ENCODE peak calls at places on chromosome 9, in nine cellular contexts. V is upper lobe of right lung; P is iPS-NIHi11; K is AG08396; Q is brain microvascular endothelial cell; S is activated naive CD4-positive, alpha-beta T cell treated with anti-CD3 and anti-CD28 coated beads for 36 hours; I is SJSA1; A is NCI-H526 treated with DMSO at 0.1 percent for 48 hours; R is naive thymus-derived CD8-positive, alpha-beta T cell. N is an unnamed sample.

GRCh38 chr9:114385412-114386181 is 2.2 kb downstream of the AKNA start:
- DNase-seq in V (peak), K (peak), Q (peak), P (no peak), A (no peak), S (peak), I (peak), R (peak), N (peak)

GRCh38 chr9:35749515-35750255 is 598 bp downstream of the RGP1 start:
- DNase-seq in I (peak), S (peak), P (peak), V (peak), Q (no peak), K (no peak), A (peak), R (peak), N (peak)

GRCh38 chr9:9142001-9142400 is 1342.4 kb upstream of the DMAC1 start:
- DNase-seq in P (no peak), K (no peak), R (no peak), A (peak), Q (no peak), S (no peak), I (no peak), V (no peak), N (no peak)

GRCh38 chr9:8234286-8234819 is 434.8 kb upstream of the DMAC1 start:
- DNase-seq in S (no peak), P (peak), R (no peak), V (no peak), K (no peak), Q (no peak), I (no peak), A (no peak), N (no peak)

GRCh38 chr9:72954431-72955420 is 1.9 kb upstream of the ALDH1A1 start:
- DNase-seq in V (no peak), P (no peak), R (no peak), Q (no peak), A (peak), S (no peak), I (no peak), K (no peak), N (peak)

GRCh38 chr9:121736964-121737462 is 85.6 kb downstream of the DAB2IP start:
- DNase-seq in S (no peak), K (peak), V (peak), I (no peak), P (peak), Q (no peak), A (no peak), R (no peak), N (peak)

GRCh38 chr9:136711751-136712689 is at the start of gene DIPK1B:
- DNase-seq in R (no peak), Q (no peak), A (peak), P (peak), S (no peak), V (no peak), I (no peak), K (no peak), N (no peak)

GRCh38 chr9:5838884-5839571 is 6.1 kb upstream of the ERMP1 start:
- DNase-seq in V (no peak), Q (peak), R (no peak), S (no peak), K (peak), P (peak), I (no peak), A (no peak), N (no peak)

GRCh38 chr9:138045541-138046490 is 168.2 kb downstream of the CACNA1B start:
- DNase-seq in Q (no peak), K (no peak), V (peak), A (no peak), P (peak), I (no peak), R (no peak), S (no peak), N (no peak)

GRCh38 chr9:87534957-87535356 is 37.3 kb downstream of the DAPK1 start:
- DNase-seq in R (no peak), A (no peak), Q (no peak), I (no peak), K (no peak), V (no peak), P (no peak), S (no peak), N (no peak)

GRCh38 chr9:133960568-133961129 is 31.5 kb downstream of the VAV2 start:
- DNase-seq in A (no peak), I (no peak), K (no peak), P (no peak), Q (no peak), S (no peak), R (no peak), V (no peak), N (peak)

GRCh38 chr9:114516913-114517312 is 11.6 kb upstream of the WHRN start:
- DNase-seq in R (no peak), Q (peak), V (no peak), I (no peak), S (peak), P (no peak), K (no peak), A (no peak), N (no peak)

GRCh38 chr9:93017621-93018020 is 40.9 kb upstream of the SUSD3 start:
- DNase-seq in K (no peak), I (no peak), P (no peak), A (no peak), V (peak), R (no peak), Q (no peak), S (no peak), N (no peak)

GRCh38 chr9:113477661-113478060 is 14.1 kb downstream of the RGS3 start:
- DNase-seq in P (no peak), A (no peak), I (no peak), K (no peak), R (no peak), Q (no peak), S (no peak), V (no peak), N (no peak)

GRCh38 chr9:114233806-114234205 is 78.5 kb downstream of the COL27A1 start:
- DNase-seq in I (no peak), V (no peak), R (no peak), P (no peak), A (no peak), Q (no peak), K (no peak), S (no peak), N (peak)